ENCODE peak calls at places on chromosomes 11 and 22, in five cellular contexts. A is GM12878, B is HepG2, V is A549, I is sigmoid colon. U is an unnamed sample. For H3K4me1, the result is how much of the 10 kb centered on the place peaks cover.

GRCh38 chr11:18697581-18697980 is 998 bp upstream of the TMEM86A start:
- DNase-seq in A (no peak), B (no peak), V (no peak), I (peak), U (no peak)

GRCh38 chr22:42361523-42361922 is 70.7 kb downstream of the NFAM1 start:
- DNase-seq in A (no peak), B (no peak), V (no peak), I (no peak), U (no peak)

GRCh38 chr11:66363805-66364535 is 7.6 kb downstream of the SLC29A2 start:
- DNase-seq in A (no peak), B (no peak), V (peak), I (no peak), U (peak)

GRCh38 chr11:62999649-63000048 is 14.9 kb upstream of the SLC22A6 start:
- DNase-seq in A (no peak), B (no peak), V (no peak), I (no peak), U (peak)

GRCh38 chr22:27986459-27986858 is 67.4 kb upstream of the PITPNB start:
- DNase-seq in A (no peak), B (no peak), V (no peak), I (peak), U (no peak)

GRCh38 chr11:82732734-82733443 is 775 bp downstream of the FAM181B start:
- DNase-seq in A (no peak), B (no peak), V (no peak), I (no peak), U (no peak)

GRCh38 chr22:22855617-22856308 is 31.9 kb upstream of the IGLL5 start:
- DNase-seq in A (no peak), B (peak), V (no peak), I (no peak), U (no peak)

GRCh38 chr22:40325315-40325714 is 21.0 kb upstream of the ADSL start:
- DNase-seq in A (no peak), B (no peak), V (no peak), I (no peak), U (no peak)

DNA sequence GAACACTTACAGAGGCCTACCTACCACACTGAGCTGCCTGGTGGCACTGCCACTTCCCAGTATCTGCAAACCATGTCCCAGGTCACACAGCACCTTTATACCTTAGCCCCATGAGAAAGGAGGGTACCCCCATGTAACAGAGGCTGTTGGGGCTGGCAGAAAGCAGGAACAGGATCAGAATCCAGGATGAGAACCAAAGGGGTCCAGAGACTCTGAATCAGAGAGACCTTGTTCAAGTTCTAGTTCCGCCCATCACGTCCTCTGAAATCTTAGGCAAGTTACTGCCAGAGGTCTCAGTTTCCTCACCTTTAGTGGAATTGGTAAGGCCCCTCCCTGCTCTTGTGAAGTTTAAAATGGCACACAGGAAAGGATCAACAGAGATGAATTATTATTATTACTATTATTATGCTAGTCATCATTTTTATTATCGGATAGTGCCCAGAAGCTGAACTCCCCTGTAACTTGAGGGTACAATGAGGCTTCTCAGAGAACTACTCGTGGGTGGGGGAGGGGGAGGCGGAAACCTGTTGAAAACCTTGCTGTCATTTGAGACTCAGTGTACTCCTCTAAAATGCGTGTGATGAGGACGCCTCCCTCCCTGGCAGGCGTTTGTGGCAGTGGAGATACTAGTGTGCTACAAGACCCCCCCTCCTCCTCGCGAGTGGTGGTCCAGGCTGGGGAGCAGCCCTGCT is 9.3 kb downstream of the SELENOM start:
- DNase-seq in A (no peak), B (no peak), V (no peak), I (no peak), U (no peak)
- TF ChIP-seq POLR2A in A (no peak), B (no peak), V (no peak), I (no peak), U (no peak)

GRCh38 chr11:77137421-77137820 is 9.4 kb downstream of the MYO7A start:
- DNase-seq in A (no peak), B (no peak), V (no peak), I (no peak), U (no peak)
- H3K4me1 ChIP-seq in A (under half), B (under half), V (under half), I (under half), U (under half)

DNA sequence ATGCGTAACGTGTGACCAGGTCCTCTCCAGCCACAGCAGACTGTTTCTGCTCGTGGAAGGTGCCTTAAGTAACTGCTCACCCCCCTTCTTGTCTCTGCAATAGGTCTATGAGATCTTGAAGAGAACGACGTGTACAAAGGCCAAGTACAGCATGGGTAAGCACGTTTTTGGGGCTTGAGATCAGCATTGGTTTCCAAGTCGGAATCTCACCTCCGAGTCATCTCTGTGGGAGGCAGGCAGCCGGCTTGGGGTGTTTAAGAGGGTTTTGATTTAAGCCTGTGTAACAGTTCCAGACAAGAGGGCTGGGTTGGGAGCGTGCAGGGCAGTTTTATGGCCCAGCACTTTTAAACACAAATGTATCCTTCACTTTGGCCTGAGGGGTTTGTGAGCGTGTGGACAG is 30.1 kb downstream of the ANO1 start:
- DNase-seq in A (no peak), B (no peak), V (no peak), I (peak), U (no peak)
- TF ChIP-seq EP300 in A (no peak), B (no peak), V (no peak), I (peak), U (no peak)

DNA sequence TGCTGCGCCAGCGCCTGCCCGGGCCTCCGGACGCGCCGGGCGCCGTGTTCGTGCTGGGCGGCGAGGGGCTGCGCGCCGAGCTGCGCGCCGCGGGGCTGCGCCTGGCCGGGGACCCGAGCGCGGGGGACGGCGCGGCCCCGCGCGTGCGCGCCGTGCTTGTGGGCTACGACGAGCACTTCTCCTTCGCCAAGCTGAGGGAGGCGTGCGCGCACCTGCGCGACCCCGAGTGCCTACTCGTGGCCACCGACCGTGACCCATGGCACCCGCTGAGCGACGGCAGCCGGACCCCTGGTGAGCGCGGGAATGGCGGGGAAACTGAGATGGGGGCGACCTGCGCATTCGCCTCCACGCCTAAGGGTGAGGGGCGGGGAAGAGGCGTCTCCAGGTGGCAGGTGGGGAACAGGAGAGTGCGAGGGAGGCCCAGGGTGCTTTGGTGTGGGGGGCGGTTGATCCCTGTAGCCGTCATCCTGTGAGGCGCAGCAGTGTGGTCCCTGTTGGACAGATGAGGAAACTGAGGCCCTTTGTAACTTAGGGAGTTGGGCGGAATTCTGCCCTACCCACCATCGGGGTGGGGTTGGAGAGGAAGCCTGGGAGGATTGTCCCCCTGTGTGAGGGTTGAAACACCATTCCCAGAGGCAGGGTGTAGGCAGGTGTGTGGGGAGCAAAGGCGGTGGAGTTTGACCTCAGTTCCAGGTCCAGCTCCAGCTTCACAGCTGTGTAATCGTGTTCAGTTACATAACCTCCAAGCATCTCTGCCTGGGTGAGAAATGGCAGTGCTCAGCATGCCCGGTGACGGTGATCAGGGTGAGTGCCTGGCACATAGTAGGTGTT is 758 bp downstream of the PDXP start:
- DNase-seq in A (no peak), B (peak), V (no peak), I (no peak), U (no peak)
- TF ChIP-seq POLR2A in A (no peak), B (peak), V (no peak), I (no peak), U (no peak)

GRCh38 chr22:30314918-30315317 is 11.8 kb downstream of the TBC1D10A start:
- DNase-seq in A (peak), B (no peak), V (no peak), I (no peak), U (no peak)
- H3K4me1 ChIP-seq in A (half or more), B (under half), V (under half), I (under half), U (half or more)